ENCODE peak calls at places on chromosomes 1 and 21, in eight cellular contexts. U, N, L, F, G, K, Z and R are unnamed samples.

GRCh38 chr1:48775817-48776399 is 783 bp downstream of the BEND5 start:
- DNase-seq in U (no peak), N (no peak), L (no peak), F (no peak), G (peak; percentile 27), K (no peak), Z (peak; percentile 75), R (no peak)

GRCh38 chr1:187725216-187725615 is 896.5 kb downstream of the PLA2G4A start:
- DNase-seq in U (no peak), N (no peak), L (no peak), F (no peak), G (no peak), K (no peak), Z (no peak), R (no peak)

GRCh38 chr1:164914208-164914607 is 355.2 kb downstream of the PBX1 start:
- DNase-seq in U (no peak), N (no peak), L (no peak), F (no peak), G (no peak), K (peak; percentile 58), Z (no peak), R (no peak)

GRCh38 chr1:113538225-113538624 is 147.9 kb downstream of the MAGI3 start:
- DNase-seq in U (no peak), N (no peak), L (no peak), F (no peak), G (no peak), K (no peak), Z (no peak), R (no peak)

GRCh38 chr21:42865361-42866160 is 13.8 kb downstream of the WDR4 start:
- DNase-seq in U (no peak), N (no peak), L (peak; percentile 30), F (peak; percentile 57), G (no peak), K (no peak), Z (no peak), R (no peak)

GRCh38 chr21:38380391-38381137 is 117.7 kb downstream of the ERG start:
- DNase-seq in U (no peak), N (no peak), L (no peak), F (no peak), G (no peak), K (peak; percentile 4), Z (no peak), R (no peak)

GRCh38 chr1:16151200-16151708 is 4.6 kb downstream of the EPHA2 start:
- DNase-seq in U (no peak), N (peak; percentile 66), L (peak; percentile 53), F (no peak), G (no peak), K (no peak), Z (no peak), R (no peak)

GRCh38 chr1:64915381-64916274 is 50.7 kb downstream of the JAK1 start:
- DNase-seq in U (no peak), N (no peak), L (peak; percentile 33), F (no peak), G (no peak), K (peak; percentile 96), Z (no peak), R (no peak)

DNA sequence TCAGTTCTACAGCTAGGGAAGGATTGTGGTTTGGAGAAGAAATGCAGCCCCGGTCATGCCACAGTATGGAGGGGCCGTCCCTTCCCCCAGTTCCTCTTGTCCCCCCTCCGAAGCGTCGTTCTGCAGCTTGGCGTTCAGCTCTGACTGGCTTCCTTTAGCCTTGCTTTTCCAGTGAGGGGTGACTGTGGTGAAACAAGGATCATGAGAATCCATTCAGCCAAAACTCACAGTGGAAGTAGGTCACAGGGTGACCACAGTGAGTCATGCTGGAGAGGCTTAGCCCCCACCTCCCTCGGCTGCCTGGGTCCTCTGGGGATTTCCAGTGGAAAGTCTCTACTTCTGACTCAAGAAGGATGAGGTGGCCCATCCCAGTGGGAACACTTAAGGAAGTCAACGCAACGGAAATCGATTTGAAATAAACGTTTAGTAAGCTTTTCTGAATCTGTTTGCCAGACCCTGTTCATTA is 37.3 kb upstream of the COL6A2 start:
- DNase-seq in U (peak; percentile 82), N (peak; percentile 58), L (peak; percentile 73), F (peak; percentile 82), G (no peak), K (peak; percentile 48), Z (peak; percentile 56), R (no peak)
- H3K4me1 ChIP-seq in U (peaks cover 22% of the 10 kb centered on the region), N (peaks cover 5% of the 10 kb centered on the region), L (peaks cover 35% of the 10 kb centered on the region), F (peaks cover 26% of the 10 kb centered on the region), G (no peaks in the 10 kb centered on the region), K (no peaks in the 10 kb centered on the region), Z (peaks cover 21% of the 10 kb centered on the region), R (peaks cover 33% of the 10 kb centered on the region)

DNA sequence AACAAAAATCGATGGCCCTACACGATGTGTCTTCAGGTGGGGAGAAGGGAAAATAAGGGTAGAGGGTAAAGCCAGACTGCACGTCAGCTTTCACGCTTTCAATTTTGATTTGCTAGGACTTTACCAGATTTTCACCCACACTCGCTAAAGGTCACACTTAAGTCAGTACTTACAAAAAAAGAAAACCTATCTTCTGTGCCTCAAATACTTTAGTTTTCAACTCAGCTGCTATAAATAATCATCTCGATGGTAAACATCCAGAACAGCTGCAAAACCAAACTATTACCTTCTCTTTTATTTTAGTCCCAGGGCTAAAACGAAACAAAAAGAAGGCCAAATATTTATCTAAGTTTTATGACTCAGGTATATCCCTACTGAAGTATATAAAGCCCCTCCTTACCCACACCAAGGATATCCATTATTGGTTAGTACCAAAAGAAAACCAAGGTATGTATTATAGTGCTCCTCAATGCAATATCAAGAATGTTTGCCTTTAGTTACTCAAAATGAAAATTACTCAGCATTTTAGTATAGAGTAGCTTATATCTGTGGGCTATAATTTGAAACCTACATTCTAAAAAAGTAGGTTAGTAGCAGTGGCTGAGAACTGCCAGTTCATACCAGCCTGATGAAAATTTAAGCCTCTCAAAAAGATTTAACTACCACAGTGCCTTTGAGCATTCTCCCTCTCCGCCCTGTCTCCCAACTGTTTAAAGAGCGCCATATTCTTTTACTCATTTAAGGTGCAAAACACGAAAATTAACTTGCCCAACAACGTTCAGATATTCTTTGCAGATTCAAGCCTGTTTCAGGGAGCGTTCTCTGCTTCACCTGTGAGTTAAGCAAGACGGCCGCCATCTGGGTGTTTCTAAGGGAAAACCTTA is 1.5 kb downstream of the CSDE1 start:
- DNase-seq in U (no peak), N (no peak), L (no peak), F (no peak), G (no peak), K (no peak), Z (no peak), R (no peak)
- TF ChIP-seq POLR2A in U (no peak), N (no peak), L (no peak), F (no peak), G (no peak), K (no peak), Z (no peak), R (no peak)

GRCh38 chr1:161200421-161200991 is 1.7 kb upstream of the ADAMTS4 start:
- DNase-seq in U (no peak), N (no peak), L (no peak), F (peak; percentile 61), G (no peak), K (no peak), Z (peak; percentile 77), R (no peak)

GRCh38 chr1:161198206-161198876 is 513 bp downstream of the ADAMTS4 start:
- DNase-seq in U (peak; percentile 71), N (peak; percentile 40), L (no peak), F (peak; percentile 77), G (no peak), K (no peak), Z (peak; percentile 77), R (no peak)

GRCh38 chr1:161197560-161198205 is 1.2 kb downstream of the ADAMTS4 start:
- DNase-seq in U (peak; percentile 63), N (no peak), L (no peak), F (no peak), G (no peak), K (no peak), Z (peak; percentile 44), R (no peak)

GRCh38 chr1:161199506-161200119 is 759 bp upstream of the ADAMTS4 start:
- DNase-seq in U (no peak), N (no peak), L (no peak), F (peak; percentile 60), G (no peak), K (no peak), Z (peak; percentile 53), R (no peak)

DNA sequence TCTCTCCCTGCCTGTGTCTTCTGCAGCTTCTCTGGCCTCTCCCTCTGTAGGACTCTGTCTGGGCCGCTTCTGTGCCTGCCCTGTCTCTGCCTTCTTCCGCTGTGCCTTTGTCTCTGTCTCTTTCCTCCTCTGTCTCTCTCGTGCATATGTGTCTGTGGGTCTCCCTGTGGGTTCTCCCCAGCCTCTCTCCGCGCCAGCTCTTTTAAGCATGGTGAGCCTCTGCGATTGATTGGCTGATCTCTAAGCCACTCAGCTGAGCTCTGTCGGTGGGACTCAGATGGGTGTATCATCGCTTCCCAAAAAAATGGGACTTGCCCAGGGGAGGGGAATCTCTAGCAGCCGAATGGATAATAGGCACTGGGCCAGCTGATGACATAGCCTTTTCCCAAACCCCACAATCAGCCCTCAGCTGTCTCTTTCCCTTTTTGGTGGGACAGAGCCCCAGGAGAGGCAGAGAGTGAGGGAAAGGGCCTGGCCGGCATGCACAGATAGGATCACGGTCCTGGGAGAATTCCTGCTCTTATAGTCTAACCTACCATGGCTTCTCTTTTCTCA is at the start of gene ADAMTS4:
- DNase-seq in U (peak; percentile 74), N (peak; percentile 43), L (peak; percentile 56), F (peak; percentile 86), G (no peak), K (no peak), Z (peak; percentile 47), R (no peak)
- H3K4me1 ChIP-seq in U (peaks cover 57% of the 10 kb centered on the region), N (peaks cover 21% of the 10 kb centered on the region), L (peaks cover 63% of the 10 kb centered on the region), F (peaks cover 44% of the 10 kb centered on the region), G (no peaks in the 10 kb centered on the region), K (peaks cover 29% of the 10 kb centered on the region), Z (peaks cover 67% of the 10 kb centered on the region), R (peaks cover 93% of the 10 kb centered on the region)

GRCh38 chr21:35562876-35563275 is 497.4 kb downstream of the SETD4 start:
- DNase-seq in U (no peak), N (no peak), L (no peak), F (no peak), G (no peak), K (no peak), Z (no peak), R (no peak)

GRCh38 chr21:35566874-35567273 is 493.5 kb downstream of the SETD4 start:
- DNase-seq in U (no peak), N (no peak), L (no peak), F (no peak), G (no peak), K (no peak), Z (no peak), R (no peak)

GRCh38 chr21:35563885-35564451 is 496.4 kb downstream of the SETD4 start:
- DNase-seq in U (peak; percentile 75), N (no peak), L (peak; percentile 70), F (peak; percentile 24), G (no peak), K (no peak), Z (no peak), R (no peak)

GRCh38 chr21:35561076-35561475 is 499.2 kb downstream of the SETD4 start:
- DNase-seq in U (no peak), N (no peak), L (no peak), F (no peak), G (no peak), K (no peak), Z (no peak), R (no peak)

DNA sequence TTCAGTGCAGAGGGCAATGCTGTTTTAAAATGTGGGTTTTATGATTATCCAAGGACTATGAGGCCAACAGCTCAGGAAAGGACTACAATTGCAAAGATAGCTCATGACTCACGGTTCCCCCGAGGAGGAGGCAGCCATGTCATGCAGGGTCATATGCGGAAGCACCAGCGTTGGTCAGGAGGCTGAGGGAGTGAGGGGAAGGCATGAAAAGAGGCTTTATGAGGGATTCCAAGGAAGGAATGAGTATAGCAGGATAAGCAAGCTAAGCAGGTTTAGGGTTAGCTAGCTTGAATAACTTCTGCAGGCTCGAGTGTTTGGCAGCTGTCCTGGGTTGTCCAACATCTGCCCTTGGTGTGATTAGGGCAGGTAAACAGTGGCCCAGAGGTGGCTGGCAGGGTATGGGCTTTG is 495.1 kb downstream of the SETD4 start:
- DNase-seq in U (peak; percentile 66), N (peak; percentile 39), L (peak; percentile 24), F (no peak), G (no peak), K (no peak), Z (no peak), R (no peak)
- TF ChIP-seq POLR2A in U (no peak), N (no peak), L (no peak), F (no peak), G (no peak), K (no peak), Z (no peak), R (no peak)